ENCODE peak calls at places on chromosomes 3 and 15, in nine cellular contexts. F is GM13977, Y is EL, S is amniotic stem cell, M is HTR-8/SVneo, C is spleen, Q is epithelial cell of prostate, P is LoVo, B is SHP77. X is an unnamed sample.

GRCh38 chr3:159789742-159790635 is 198.6 kb upstream of the IL12A start:
- DNase-seq in F (no peak), Y (no peak), S (no peak), M (no peak), C (no peak), Q (no peak), P (peak), B (no peak), X (no peak)

GRCh38 chr15:74793135-74794028 is 11.5 kb downstream of the CSK start:
- DNase-seq in F (no peak), Y (no peak), S (no peak), M (no peak), C (peak), Q (no peak), P (no peak), B (no peak), X (no peak)

GRCh38 chr15:83547168-83547567 is 100.0 kb downstream of the SH3GL3 start:
- DNase-seq in F (no peak), Y (no peak), S (no peak), M (no peak), C (no peak), Q (no peak), P (no peak), B (no peak), X (no peak)

GRCh38 chr15:48974865-48975264 is 11.1 kb upstream of the SHC4 start:
- DNase-seq in F (no peak), Y (peak), S (no peak), M (no peak), C (no peak), Q (no peak), P (no peak), B (peak), X (no peak)

GRCh38 chr3:194554488-194555098 is 67.8 kb upstream of the ATP13A3 start:
- DNase-seq in F (no peak), Y (no peak), S (no peak), M (no peak), C (no peak), Q (no peak), P (no peak), B (no peak), X (no peak)

GRCh38 chr3:61848885-61849284 is 287.5 kb downstream of the PTPRG start:
- DNase-seq in F (no peak), Y (peak), S (no peak), M (no peak), C (no peak), Q (no peak), P (no peak), B (no peak), X (no peak)

GRCh38 chr3:69715204-69715603 is 24.1 kb upstream of the MITF start:
- DNase-seq in F (no peak), Y (no peak), S (no peak), M (no peak), C (no peak), Q (no peak), P (no peak), B (no peak), X (no peak)

GRCh38 chr3:154701055-154701454 is 271.1 kb upstream of the GPR149 start:
- DNase-seq in F (no peak), Y (peak), S (no peak), M (no peak), C (no peak), Q (no peak), P (no peak), B (no peak), X (no peak)

GRCh38 chr15:25772500-25772899 is 90.6 kb downstream of the ATP10A start:
- DNase-seq in F (no peak), Y (no peak), S (no peak), M (no peak), C (no peak), Q (no peak), P (no peak), B (no peak), X (no peak)

GRCh38 chr3:143084856-143085731 is 34.5 kb upstream of the CHST2 start:
- DNase-seq in F (peak), Y (peak), S (peak), M (peak), C (peak), Q (no peak), P (no peak), B (no peak), X (peak)